ENCODE peak calls at places on chromosomes 6 and 20, in four cellular contexts. J is thoracic aorta, U is NT2/D1, G is lung. A is an unnamed sample.

GRCh38 chr6:131819507-131820228 is 11.8 kb downstream of the ENPP1 start:
- DNase-seq in U (no peak), G (no peak), J (no peak), A (no peak)

GRCh38 chr6:7341989-7342742 is 29.2 kb upstream of the SSR1 start:
- DNase-seq in U (no peak), G (no peak), J (no peak), A (no peak)

GRCh38 chr6:55395836-55396235 is 68.6 kb downstream of the GFRAL start:
- DNase-seq in U (no peak), J (no peak), G (no peak), A (no peak)

GRCh38 chr6:1773697-1774096 is 164.0 kb downstream of the FOXC1 start:
- DNase-seq in U (no peak), J (no peak), G (no peak), A (no peak)

GRCh38 chr6:209432-210103 is 82.7 kb upstream of the DUSP22 start:
- DNase-seq in J (no peak), G (no peak), U (no peak), A (no peak)

GRCh38 chr20:38405132-38405531 is 30.0 kb downstream of the SNHG17 start:
- DNase-seq in U (no peak), G (no peak), J (no peak), A (no peak)

GRCh38 chr20:24999568-24999967 is 7.0 kb upstream of the APMAP start:
- DNase-seq in J (no peak), U (no peak), G (no peak), A (no peak)

GRCh38 chr6:14910692-14911547 is 334.9 kb upstream of the JARID2 start:
- DNase-seq in U (no peak), G (peak; percentile 59), J (no peak), A (no peak)

GRCh38 chr6:83708970-83709747 is at the start of gene SNAP91:
- DNase-seq in U (no peak), G (no peak), J (no peak), A (peak; percentile 83)

GRCh38 chr6:26121141-26122004 is 34.1 kb downstream of the HFE start:
- DNase-seq in J (no peak), G (no peak), U (no peak), A (no peak)

GRCh38 chr20:35145141-35145564 is 2.0 kb downstream of the EDEM2 start:
- DNase-seq in G (no peak), U (peak; percentile 33), J (no peak), A (peak; percentile 75)

GRCh38 chr6:26158581-26159416 is 71.6 kb downstream of the HFE start:
- DNase-seq in J (no peak), G (peak; percentile 68), U (no peak), A (peak; percentile 29)

GRCh38 chr6:13407709-13408695 is 79.4 kb downstream of the GFOD1 start:
- DNase-seq in G (peak; percentile 75), J (no peak), U (no peak), A (no peak)

GRCh38 chr6:35178932-35179832 is 34.6 kb upstream of the SCUBE3 start:
- DNase-seq in G (no peak), U (no peak), J (no peak), A (no peak)

GRCh38 chr6:119127627-119128026 is 49.2 kb upstream of the FAM184A start:
- DNase-seq in J (no peak), G (no peak), U (no peak), A (no peak)

GRCh38 chr20:19621072-19621471 is 137.0 kb upstream of the RIN2 start:
- DNase-seq in G (no peak), U (no peak), J (no peak), A (no peak)

GRCh38 chr6:162099685-162100084 is 627.9 kb downstream of the PRKN start:
- DNase-seq in G (peak; percentile 30), J (no peak), U (no peak), A (no peak)

GRCh38 chr6:122476131-122476530 is 4.5 kb upstream of the SERINC1 start:
- DNase-seq in U (no peak), J (no peak), G (no peak), A (peak; percentile 24)

GRCh38 chr6:28423546-28423945 is 19.7 kb downstream of the ZSCAN23 start:
- DNase-seq in U (no peak), G (no peak), J (no peak), A (no peak)

GRCh38 chr20:6828794-6829423 is 61.4 kb downstream of the BMP2 start:
- DNase-seq in J (peak; percentile 4), U (peak; percentile 54), G (peak; percentile 59), A (peak; percentile 20)

GRCh38 chr6:17865798-17866725 is 121.4 kb downstream of the KIF13A start:
- DNase-seq in J (peak; percentile 81), U (no peak), G (peak; percentile 40), A (no peak)

GRCh38 chr6:54827010-54827409 is 19.6 kb upstream of the FAM83B start:
- DNase-seq in J (no peak), U (no peak), G (no peak), A (no peak)

GRCh38 chr6:142395266-142395665 is 93.5 kb downstream of the ADGRG6 start:
- DNase-seq in U (no peak), J (no peak), G (no peak), A (no peak)

GRCh38 chr6:1867197-1867596 is 257.5 kb downstream of the FOXC1 start:
- DNase-seq in U (no peak), G (no peak), J (no peak), A (no peak)

GRCh38 chr6:158518196-158519127 is 41.4 kb upstream of the TMEM181 start:
- DNase-seq in U (peak; percentile 71), G (no peak), J (no peak), A (peak; percentile 91)
- H3K4me3 ChIP-seq in U (peak overlapping the region; percentile 24), G (no peak overlapping the region), J (peak overlapping the region; percentile 31), A (peak overlapping the region; percentile 27)

GRCh38 chr20:63007722-63008488 is 1.1 kb upstream of the BHLHE23 start:
- DNase-seq in J (no peak), U (no peak), G (no peak), A (peak; percentile 87)

GRCh38 chr20:63009988-63010769 is 3.4 kb upstream of the BHLHE23 start:
- DNase-seq in U (no peak), G (no peak), J (no peak), A (peak; percentile 75)

GRCh38 chr20:63007472-63007721 is 633 bp upstream of the BHLHE23 start:
- DNase-seq in G (no peak), J (no peak), U (no peak), A (peak; percentile 81)

GRCh38 chr20:63009044-63009961 is 2.5 kb upstream of the BHLHE23 start:
- DNase-seq in U (peak; percentile 57), G (peak; percentile 73), J (no peak), A (peak; percentile 98)

DNA sequence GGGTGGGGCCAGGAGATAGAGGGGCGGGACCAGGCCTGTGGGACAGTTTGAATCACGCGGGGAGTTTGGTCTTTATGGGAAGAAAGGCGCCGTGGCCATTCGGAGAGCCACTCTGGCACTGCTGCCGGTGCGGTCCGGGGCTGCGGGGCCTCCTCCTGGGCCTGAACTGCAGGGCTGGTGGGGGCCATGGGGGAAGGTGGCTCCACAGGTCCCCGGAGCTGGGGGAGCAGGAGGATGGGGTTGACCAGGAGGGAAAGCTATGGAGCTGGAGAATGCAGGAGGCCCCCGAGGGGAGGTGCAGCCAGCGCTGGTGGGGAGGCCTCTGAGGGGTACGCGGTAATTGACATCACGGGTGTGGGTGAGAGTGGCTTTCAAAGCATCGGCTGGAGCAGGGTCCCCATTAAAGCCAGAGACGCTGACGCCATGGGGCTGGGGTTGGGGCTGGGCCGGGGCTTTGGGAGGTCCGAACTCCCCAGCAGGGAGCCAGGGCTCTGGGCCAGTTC is 1.8 kb upstream of the BHLHE23 start:
- DNase-seq in U (no peak), G (no peak), J (no peak), A (no peak)
- H3K27me3 ChIP-seq in U (peaks cover 68% of the 10 kb centered on the region), G (peaks cover 44% of the 10 kb centered on the region), J (peaks cover 28% of the 10 kb centered on the region), A (peaks cover 61% of the 10 kb centered on the region)

GRCh38 chr6:31558631-31559500 is 11.5 kb downstream of the NFKBIL1 start:
- DNase-seq in J (no peak), U (no peak), G (peak; percentile 56), A (no peak)

GRCh38 chr6:31557443-31558317 is 10.3 kb downstream of the NFKBIL1 start:
- DNase-seq in G (no peak), J (no peak), U (no peak), A (peak; percentile 36)

GRCh38 chr6:31559606-31559957 is 12.2 kb downstream of the NFKBIL1 start:
- DNase-seq in G (no peak), U (no peak), J (no peak), A (no peak)

GRCh38 chr6:31559958-31560696 is 12.0 kb upstream of the LTA start:
- DNase-seq in U (no peak), G (peak; percentile 65), J (no peak), A (no peak)

DNA sequence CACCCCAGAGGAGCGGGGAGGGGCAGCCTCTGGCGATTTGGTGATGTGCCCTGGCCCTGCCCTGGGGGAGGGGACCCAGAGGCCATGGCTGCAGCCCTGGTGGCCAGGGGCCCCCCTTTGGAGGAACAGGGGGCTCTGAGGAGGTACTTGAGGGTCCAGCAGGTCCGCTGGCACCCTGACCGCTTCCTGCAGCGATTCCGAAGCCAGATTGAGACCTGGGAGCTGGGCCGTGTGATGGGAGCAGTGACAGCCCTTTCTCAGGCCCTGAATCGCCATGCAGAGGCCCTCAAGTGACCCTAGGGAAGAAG is 10.9 kb downstream of the NFKBIL1 start:
- DNase-seq in J (no peak), G (no peak), U (no peak), A (no peak)
- H3K4me3 ChIP-seq in J (no peak overlapping the region), G (no peak overlapping the region), U (no peak overlapping the region), A (no peak overlapping the region)

DNA sequence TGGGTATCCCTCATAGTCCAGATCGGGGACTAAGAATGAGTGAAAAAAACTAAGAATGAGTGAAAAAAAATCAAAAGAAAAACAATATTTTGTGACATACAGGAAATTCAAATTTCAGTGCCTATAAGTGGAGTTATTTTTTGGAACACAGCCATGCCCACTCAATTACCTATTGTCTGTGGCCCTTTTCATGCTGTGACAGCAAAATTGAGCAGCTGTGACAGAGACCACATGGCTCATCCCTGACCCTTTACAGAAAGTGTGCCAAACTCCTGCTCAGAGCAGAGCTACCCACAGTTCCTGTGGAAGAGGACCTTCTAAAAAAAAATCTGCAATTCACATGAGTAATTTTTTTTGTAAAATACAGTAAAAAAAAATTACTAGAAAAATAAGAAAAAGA is 1.4 kb downstream of the NCR2 start:
- DNase-seq in J (no peak), G (no peak), U (no peak), A (no peak)
- H3K27me3 ChIP-seq in J (no peaks in the 10 kb centered on the region), G (no peaks in the 10 kb centered on the region), U (no peaks in the 10 kb centered on the region), A (no peaks in the 10 kb centered on the region)

A was measured in H7.